ENCODE peak calls at places on chromosomes 13 and 19, in five cellular contexts. I is GM12878, Q is SK-N-SH, B is K562, S is H1. U is an unnamed sample. For H3K4me1, the result is how much of the 10 kb centered on the place peaks cover.

GRCh38 chr19:18648971-18649310 is 12.1 kb downstream of the KLHL26 start:
- DNase-seq in I (no peak), B (no peak), Q (no peak), S (no peak), U (no peak)

GRCh38 chr13:39410089-39410901 is 192.7 kb downstream of the LHFPL6 start:
- DNase-seq in B (no peak), I (no peak), Q (no peak), S (no peak), U (no peak)

GRCh38 chr13:43411741-43412140 is 375.0 kb downstream of the ENOX1 start:
- DNase-seq in S (no peak), B (no peak), I (no peak), Q (no peak), U (no peak)

GRCh38 chr13:43684947-43685725 is 101.6 kb downstream of the ENOX1 start:
- DNase-seq in Q (no peak), S (no peak), I (no peak), B (no peak), U (no peak)

GRCh38 chr13:106118996-106119395 is 416.5 kb downstream of the EFNB2 start:
- DNase-seq in I (no peak), S (no peak), B (no peak), Q (no peak), U (no peak)

GRCh38 chr19:15463865-15464371 is 426 bp downstream of the RASAL3 start:
- DNase-seq in B (no peak), S (no peak), I (no peak), Q (no peak), U (no peak)

GRCh38 chr13:19981685-19982238 is 23.2 kb downstream of the ZMYM2 start:
- DNase-seq in Q (no peak), B (peak), S (no peak), I (no peak), U (no peak)

GRCh38 chr13:22828081-22828480 is 352.7 kb upstream of the SGCG start:
- DNase-seq in I (no peak), Q (no peak), S (no peak), B (no peak), U (no peak)

GRCh38 chr13:98576963-98577822 is at the start of gene STK24:
- DNase-seq in I (no peak), B (peak), Q (peak), S (no peak), U (peak)

GRCh38 chr13:100097821-100098220 is 8.9 kb downstream of the PCCA start:
- DNase-seq in Q (no peak), B (no peak), I (no peak), S (no peak), U (no peak)

GRCh38 chr13:21872795-21873194 is 201.9 kb downstream of the FGF9 start:
- DNase-seq in I (no peak), Q (no peak), B (no peak), S (no peak), U (no peak)

GRCh38 chr13:86914757-86915156 is 756.4 kb upstream of the SLITRK5 start:
- DNase-seq in Q (no peak), S (no peak), B (no peak), I (no peak), U (no peak)

GRCh38 chr13:26821766-26822165 is 61.2 kb upstream of the GPR12 start:
- DNase-seq in B (no peak), S (no peak), Q (no peak), I (no peak), U (no peak)

GRCh38 chr13:45305079-45305478 is 35.9 kb downstream of the TPT1 start:
- DNase-seq in S (no peak), B (no peak), I (no peak), Q (no peak), U (no peak)

GRCh38 chr19:48989701-48990291 is 3.3 kb downstream of the GYS1 start:
- DNase-seq in S (no peak), I (no peak), B (no peak), Q (no peak), U (no peak)

GRCh38 chr13:48859168-48860105 is 116.3 kb upstream of the FNDC3A start:
- DNase-seq in I (no peak), B (no peak), Q (no peak), S (no peak), U (no peak)

GRCh38 chr13:81929988-81930387 is 1589.1 kb upstream of the SPRY2 start:
- DNase-seq in S (no peak), Q (peak), I (no peak), B (no peak), U (peak)

GRCh38 chr13:75425216-75426009 is 56.6 kb downstream of the TBC1D4 start:
- DNase-seq in I (peak), S (no peak), B (no peak), Q (no peak), U (no peak)

GRCh38 chr13:20264271-20265018 is 32.3 kb upstream of the GJB6 start:
- DNase-seq in S (no peak), B (no peak), I (peak), Q (no peak), U (no peak)

GRCh38 chr13:99307247-99307646 is at the start of gene GPR183:
- DNase-seq in S (no peak), B (peak), Q (no peak), I (no peak), U (no peak)

GRCh38 chr13:41562083-41562482 is 104.7 kb downstream of the RGCC start:
- DNase-seq in Q (no peak), S (no peak), B (no peak), I (no peak), U (no peak)

GRCh38 chr13:50845211-50845610 is 1.7 kb upstream of the DLEU7 start:
- DNase-seq in Q (no peak), B (no peak), S (no peak), I (no peak), U (no peak)

GRCh38 chr19:18046066-18046718 is 38.2 kb downstream of the ARRDC2 start:
- DNase-seq in I (no peak), Q (no peak), B (peak), S (no peak), U (peak)

GRCh38 chr13:59398127-59398526 is 765.6 kb downstream of the DIAPH3 start:
- DNase-seq in I (no peak), S (no peak), Q (peak), B (no peak), U (no peak)

GRCh38 chr13:106311004-106311403 is 224.5 kb downstream of the EFNB2 start:
- DNase-seq in Q (no peak), I (no peak), B (no peak), S (no peak), U (no peak)

GRCh38 chr19:7863157-7863970 is 10.8 kb downstream of the PRR36 start:
- DNase-seq in B (no peak), Q (no peak), I (no peak), S (no peak), U (no peak)

GRCh38 chr13:44519642-44520041 is 56.5 kb downstream of the TSC22D1 start:
- DNase-seq in B (no peak), I (no peak), Q (no peak), S (no peak), U (no peak)

GRCh38 chr13:85528578-85529215 is 270.5 kb downstream of the SLITRK6 start:
- DNase-seq in I (no peak), S (no peak), B (no peak), Q (no peak), U (no peak)

GRCh38 chr13:110403315-110403714 is 96.2 kb downstream of the COL4A2 start:
- DNase-seq in Q (no peak), I (no peak), B (no peak), S (no peak), U (no peak)

GRCh38 chr19:18205180-18205915 is 1.5 kb upstream of the RAB3A start:
- DNase-seq in B (peak), I (no peak), S (no peak), Q (peak), U (no peak)

GRCh38 chr13:44810067-44810840 is 179.0 kb downstream of the NUFIP1 start:
- DNase-seq in I (no peak), S (no peak), B (no peak), Q (peak), U (no peak)

GRCh38 chr13:28411859-28412353 is 83.0 kb downstream of the FLT1 start:
- DNase-seq in Q (peak), B (peak), I (no peak), S (no peak), U (no peak)

GRCh38 chr13:107803822-107804495 is 411.4 kb downstream of the LIG4 start:
- DNase-seq in I (no peak), S (no peak), B (no peak), Q (no peak), U (no peak)

GRCh38 chr13:50573046-50573445 is 270.4 kb downstream of the DLEU7 start:
- DNase-seq in S (no peak), Q (no peak), I (no peak), B (no peak), U (no peak)

GRCh38 chr19:55579766-55580621 is 654 bp downstream of the ZNF579 start:
- DNase-seq in B (peak), I (no peak), Q (peak), S (no peak), U (peak)

GRCh38 chr13:42702726-42703125 is 78.7 kb upstream of the FAM216B start:
- DNase-seq in B (no peak), Q (no peak), S (no peak), I (no peak), U (no peak)

GRCh38 chr19:16445238-16446107 is 26.3 kb downstream of the EPS15L1 start:
- DNase-seq in Q (no peak), S (no peak), I (peak), B (no peak), U (peak)

GRCh38 chr13:101399365-101399764 is 16.9 kb downstream of the NALCN start:
- DNase-seq in S (no peak), Q (no peak), I (no peak), B (no peak), U (no peak)

GRCh38 chr19:33247441-33247819 is 21.8 kb upstream of the SLC7A10 start:
- DNase-seq in Q (peak), B (no peak), I (no peak), S (no peak), U (no peak)

GRCh38 chr19:17681505-17682125 is 6.5 kb downstream of the UNC13A start:
- DNase-seq in I (no peak), Q (no peak), S (no peak), B (peak), U (no peak)

GRCh38 chr13:93769126-93769525 is 542.5 kb downstream of the GPC6 start:
- DNase-seq in Q (no peak), S (no peak), I (no peak), B (no peak), U (no peak)

GRCh38 chr13:93767231-93767916 is 540.8 kb downstream of the GPC6 start:
- DNase-seq in S (no peak), Q (no peak), I (no peak), B (no peak), U (peak)

GRCh38 chr13:93766719-93767118 is 540.1 kb downstream of the GPC6 start:
- DNase-seq in B (no peak), S (no peak), I (no peak), Q (no peak), U (no peak)

GRCh38 chr13:93769607-93770006 is 543.0 kb downstream of the GPC6 start:
- DNase-seq in S (no peak), Q (no peak), I (no peak), B (no peak), U (no peak)

GRCh38 chr13:93767917-93768422 is 541.4 kb downstream of the GPC6 start:
- DNase-seq in S (no peak), Q (no peak), B (no peak), I (no peak), U (peak)
- TF ChIP-seq USF2 in S (no peak), Q (no peak), B (no peak), I (no peak), U (no peak)

GRCh38 chr19:3404324-3405260 is 38.2 kb downstream of the NFIC start:
- DNase-seq in S (no peak), B (no peak), Q (peak), I (no peak), U (no peak)
- H3K4me1 ChIP-seq in S (under half), B (under half), Q (under half), I (under half), U (half or more)

GRCh38 chr13:94329754-94330551 is 149.5 kb downstream of the DCT start:
- DNase-seq in Q (no peak), B (no peak), I (no peak), S (no peak), U (peak)
- TF ChIP-seq POLR2AphosphoS5 in Q (peak), B (no peak), I (no peak), S (no peak), U (no peak)

GRCh38 chr19:38076337-38076736 is 147.7 kb downstream of the DPF1 start:
- DNase-seq in B (no peak), S (no peak), I (no peak), Q (no peak), U (no peak)
- TF ChIP-seq USF2 in B (no peak), S (no peak), I (no peak), Q (no peak), U (no peak)

DNA sequence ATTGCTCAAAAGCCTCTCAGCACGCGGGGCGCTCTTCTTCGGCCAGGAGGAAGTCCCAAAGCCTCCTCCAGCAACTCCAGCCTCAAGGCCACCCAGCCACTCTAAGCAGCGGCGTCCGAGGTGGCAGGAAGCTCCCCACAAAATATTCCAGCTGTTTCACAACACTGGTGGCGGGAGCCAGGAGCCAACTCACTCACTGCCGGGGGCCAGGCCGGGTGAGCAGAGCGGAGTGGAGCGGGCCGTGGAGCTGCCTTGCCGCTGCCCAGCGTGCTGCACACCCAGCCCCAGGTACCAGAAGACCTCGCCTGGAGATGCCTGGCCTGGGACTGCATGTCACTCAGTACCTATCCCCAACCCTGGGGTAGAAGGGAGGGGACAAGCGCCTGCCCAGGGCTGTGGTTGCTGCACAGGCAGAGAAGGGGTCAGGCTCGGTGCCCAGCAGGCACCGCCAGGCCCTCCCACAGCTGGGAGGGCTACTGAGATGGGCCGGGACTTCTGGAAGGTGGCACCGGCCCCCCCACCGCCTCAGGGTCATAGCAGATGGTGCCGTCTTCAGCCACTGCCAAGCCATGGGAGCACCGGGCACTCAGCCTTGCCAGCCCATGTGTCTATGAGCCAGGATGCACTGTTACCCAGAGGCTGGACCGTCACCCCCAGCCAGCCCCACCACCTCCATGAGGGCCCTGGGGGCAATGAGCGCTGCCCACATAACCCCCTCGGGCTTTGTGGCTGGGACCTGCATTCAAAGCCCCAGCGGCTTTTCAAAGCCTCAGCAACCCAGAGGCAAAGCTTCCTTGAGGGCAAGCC is 59.2 kb downstream of the MLLT1 start:
- DNase-seq in B (no peak), S (no peak), Q (no peak), I (no peak), U (no peak)
- H3K4me1 ChIP-seq in B (half or more), S (under half), Q (under half), I (under half), U (under half)

GRCh38 chr19:46716672-46717033 is 261 bp downstream of the PRKD2 start:
- DNase-seq in Q (no peak), I (no peak), S (no peak), B (no peak), U (no peak)

GRCh38 chr19:46718157-46718933 is 1.4 kb upstream of the PRKD2 start:
- DNase-seq in B (no peak), S (no peak), I (peak), Q (no peak), U (no peak)

GRCh38 chr19:46717034-46717715 is at the start of gene PRKD2:
- DNase-seq in I (no peak), S (no peak), Q (peak), B (peak), U (peak)

GRCh38 chr19:46718934-46719551 is 2.1 kb upstream of the PRKD2 start:
- DNase-seq in B (no peak), S (no peak), I (peak), Q (no peak), U (no peak)

DNA sequence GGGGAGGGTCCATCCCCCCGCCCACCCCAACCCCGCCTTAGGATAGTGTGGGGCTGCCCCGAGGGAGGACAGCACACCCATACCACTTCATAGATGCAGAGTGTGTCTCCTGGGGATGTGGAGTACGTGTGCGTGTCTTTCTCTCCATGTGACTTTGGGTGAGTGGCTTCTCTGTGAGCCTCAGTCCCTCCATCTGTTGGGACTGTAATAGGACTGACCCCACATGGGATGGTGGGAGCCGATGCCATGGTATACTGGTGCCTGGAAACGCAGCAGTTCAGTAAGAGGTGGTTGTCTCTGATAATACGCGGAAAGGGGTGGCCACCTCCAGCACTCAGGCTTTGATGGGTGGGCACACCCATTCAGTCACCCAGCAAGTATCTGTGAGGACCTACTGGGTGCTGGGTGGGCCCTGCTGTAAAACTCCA is 816 bp upstream of the PRKD2 start:
- DNase-seq in S (no peak), B (no peak), I (no peak), Q (no peak), U (no peak)
- TF ChIP-seq POLR2AphosphoS5 in S (peak), B (no peak), I (no peak), Q (no peak), U (no peak)

DNA sequence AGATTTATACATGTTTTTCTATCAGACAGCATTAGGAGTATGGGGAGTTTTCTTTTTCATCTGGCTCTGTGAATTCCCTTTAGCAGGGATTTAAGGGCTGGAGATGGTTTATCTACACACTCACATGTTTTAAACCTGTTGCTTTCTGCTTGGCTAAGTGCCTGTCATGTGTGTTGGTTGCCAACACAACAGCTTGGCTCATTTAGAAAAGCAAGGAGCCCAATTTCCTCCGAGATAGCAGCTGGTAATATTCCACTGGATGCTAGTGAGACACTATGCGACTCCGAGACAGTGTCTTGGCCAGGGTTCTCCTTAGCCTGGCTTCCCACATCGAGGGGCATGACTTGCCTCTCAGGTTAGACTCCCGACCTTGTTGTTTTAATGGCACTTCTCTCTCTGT is 83.3 kb downstream of the KLF5 start:
- DNase-seq in Q (no peak), I (no peak), S (no peak), B (no peak), U (no peak)
- TF ChIP-seq USF2 in Q (no peak), I (no peak), S (no peak), B (no peak), U (no peak)

GRCh38 chr19:10747271-10747670 is 29.4 kb downstream of the DNM2 start:
- DNase-seq in B (no peak), Q (no peak), I (no peak), S (no peak), U (no peak)
- H3K4me1 ChIP-seq in B (half or more), Q (under half), I (under half), S (under half), U (half or more)

GRCh38 chr13:113644800-113645199 is 13.2 kb downstream of the ATP4B start:
- DNase-seq in I (no peak), S (no peak), B (no peak), Q (no peak), U (no peak)
- TF ChIP-seq POLR2AphosphoS5 in I (no peak), S (no peak), B (no peak), Q (no peak), U (no peak)

GRCh38 chr13:31213681-31214289 is 14.0 kb downstream of the B3GLCT start:
- DNase-seq in S (no peak), I (no peak), B (no peak), Q (no peak), U (no peak)

GRCh38 chr13:31209819-31210209 is 10.0 kb downstream of the B3GLCT start:
- DNase-seq in I (no peak), S (no peak), Q (no peak), B (no peak), U (no peak)

GRCh38 chr13:31209172-31209818 is 9.5 kb downstream of the B3GLCT start:
- DNase-seq in S (no peak), B (peak), Q (peak), I (no peak), U (no peak)

GRCh38 chr13:31208554-31209122 is 8.9 kb downstream of the B3GLCT start:
- DNase-seq in I (no peak), S (no peak), Q (no peak), B (no peak), U (no peak)

GRCh38 chr13:31214379-31214778 is 14.6 kb downstream of the B3GLCT start:
- DNase-seq in S (no peak), Q (no peak), B (no peak), I (no peak), U (no peak)
- TF ChIP-seq USF2 in S (no peak), Q (no peak), B (no peak), I (no peak), U (no peak)